ENCODE peak calls at places on chromosome 2, in six cellular contexts. W is H1, E is H9, J is IMR-90, H is neuronal stem cell, R is mesenchymal stem cell. O is an unnamed sample.

GRCh38 chr2:54983345-54984235 is 66.7 kb downstream of the RTN4 start:
- DNase-seq in W (no peak), E (no peak), J (no peak), H (no peak), R (peak), O (peak)

GRCh38 chr2:215540646-215541045 is 104.8 kb upstream of the FN1 start:
- DNase-seq in W (no peak), E (no peak), J (peak), H (no peak), R (no peak), O (no peak)

GRCh38 chr2:65331361-65331760 is 101.0 kb downstream of the SPRED2 start:
- DNase-seq in W (no peak), E (no peak), J (peak), H (no peak), R (peak), O (peak)

GRCh38 chr2:230418341-230419016 is 2.5 kb downstream of the SP100 start:
- DNase-seq in W (no peak), E (no peak), J (peak), H (no peak), R (peak), O (no peak)

GRCh38 chr2:43132523-43133301 is 93.7 kb downstream of the ZFP36L2 start:
- DNase-seq in W (no peak), E (no peak), J (no peak), H (no peak), R (no peak), O (no peak)

GRCh38 chr2:177772529-177772928 is 300.0 kb downstream of the PDE11A start:
- DNase-seq in W (no peak), E (no peak), J (peak), H (no peak), R (peak), O (peak)

GRCh38 chr2:66920415-66920814 is 476.7 kb upstream of the ETAA1 start:
- DNase-seq in W (no peak), E (no peak), J (no peak), H (no peak), R (no peak), O (no peak)

GRCh38 chr2:152298754-152299153 is 36.2 kb upstream of the FMNL2 start:
- DNase-seq in W (no peak), E (no peak), J (peak), H (no peak), R (no peak), O (peak)

GRCh38 chr2:45182667-45183620 is 173.7 kb upstream of the SIX2 start:
- DNase-seq in W (no peak), E (no peak), J (no peak), H (no peak), R (no peak), O (no peak)

GRCh38 chr2:208570851-208571763 is 164.5 kb downstream of the PTH2R start:
- DNase-seq in W (no peak), E (no peak), J (no peak), H (no peak), R (no peak), O (no peak)

GRCh38 chr2:60745761-60746160 is 10.3 kb upstream of the PAPOLG start:
- DNase-seq in W (no peak), E (no peak), J (no peak), H (no peak), R (no peak), O (no peak)

GRCh38 chr2:237408280-237408679 is 5.7 kb downstream of the COL6A3 start:
- DNase-seq in W (no peak), E (no peak), J (peak), H (no peak), R (no peak), O (no peak)
- H3K9ac ChIP-seq in W (no peak), E (no peak), J (peak), H (no peak), R (peak), O (no peak)

DNA sequence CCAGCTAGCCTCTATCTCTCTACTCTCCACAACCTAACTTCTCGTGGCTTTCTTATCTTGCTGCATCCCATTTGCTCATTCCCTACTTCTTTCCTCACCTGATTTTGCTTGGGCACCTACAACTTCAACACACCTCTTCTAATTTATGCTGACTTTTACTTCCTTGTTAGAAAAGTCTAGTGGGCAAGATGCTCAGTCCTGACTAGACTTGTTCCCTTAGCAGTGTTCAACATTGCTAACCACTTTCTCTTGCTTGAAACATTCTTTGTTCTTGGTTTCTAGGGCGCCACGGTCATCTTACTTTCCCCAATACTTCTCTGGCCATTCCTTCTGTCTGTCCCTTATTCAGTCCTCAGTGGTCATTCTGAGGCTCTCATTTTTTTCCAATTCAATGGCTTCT is 454.7 kb upstream of the CWC22 start:
- DNase-seq in W (no peak), E (no peak), J (no peak), H (no peak), R (no peak), O (no peak)
- H3K14ac ChIP-seq in W (no peak), E (no peak), J (no peak), H (no peak), R (no peak), O (no peak)

DNA sequence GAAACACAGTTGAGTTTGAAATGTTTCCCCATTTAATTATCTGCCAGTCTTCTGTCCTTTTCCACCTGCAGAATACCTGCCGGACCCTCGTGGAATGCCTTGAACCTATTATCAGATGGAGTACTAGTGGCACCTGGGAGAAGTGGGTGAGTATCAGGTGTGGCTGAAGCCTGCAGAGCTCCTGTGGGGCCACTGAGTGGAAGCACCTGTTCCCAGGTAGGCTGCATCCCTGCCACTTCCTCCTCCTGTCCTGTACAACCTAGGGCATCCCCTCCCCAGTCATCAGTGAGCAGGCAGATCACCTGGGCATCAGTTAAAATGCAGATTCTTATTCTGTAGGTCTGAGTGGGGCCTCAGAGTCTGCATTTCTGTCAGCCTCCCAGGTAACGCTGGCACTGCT is 80.8 kb upstream of the BZW1 start:
- DNase-seq in W (no peak), E (no peak), J (no peak), H (no peak), R (no peak), O (no peak)
- H3K9ac ChIP-seq in W (no peak), E (no peak), J (no peak), H (no peak), R (no peak), O (no peak)

GRCh38 chr2:142601794-142602193 is 275.7 kb upstream of the KYNU start:
- DNase-seq in W (no peak), E (no peak), J (no peak), H (no peak), R (no peak), O (no peak)

GRCh38 chr2:142596334-142597088 is 281.0 kb upstream of the KYNU start:
- DNase-seq in W (no peak), E (no peak), J (peak), H (no peak), R (peak), O (no peak)

GRCh38 chr2:142599504-142599903 is 278.0 kb upstream of the KYNU start:
- DNase-seq in W (no peak), E (no peak), J (no peak), H (no peak), R (no peak), O (no peak)

GRCh38 chr2:142603761-142604160 is 273.7 kb upstream of the KYNU start:
- DNase-seq in W (no peak), E (no peak), J (no peak), H (no peak), R (peak), O (no peak)

GRCh38 chr2:142602418-142602989 is 275.0 kb upstream of the KYNU start:
- DNase-seq in W (no peak), E (no peak), J (no peak), H (no peak), R (no peak), O (no peak)
- H3K14ac ChIP-seq in W (no peak), E (no peak), J (no peak), H (no peak), R (no peak), O (no peak)

DNA sequence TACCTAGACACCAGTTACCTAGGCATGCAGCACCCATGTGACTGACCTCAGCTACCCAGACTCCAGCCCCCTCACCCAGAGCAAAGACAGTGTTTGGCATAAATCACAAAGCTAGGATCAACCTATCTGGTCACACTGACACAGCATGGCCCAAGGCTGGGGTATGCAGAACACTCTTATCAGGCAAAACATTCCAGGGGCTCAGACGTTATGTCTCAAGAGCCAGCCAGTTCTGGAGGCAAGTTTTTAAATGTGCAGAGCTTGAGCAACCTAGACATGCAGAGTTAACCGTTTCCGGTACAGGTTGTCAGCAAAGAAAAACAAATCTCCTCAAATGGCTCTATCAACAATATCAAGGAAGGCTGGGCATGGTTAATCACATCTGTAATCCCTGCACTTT is 92.8 kb downstream of the AP1S3 start:
- DNase-seq in W (no peak), E (no peak), J (peak), H (no peak), R (peak), O (no peak)
- H3K9ac ChIP-seq in W (no peak), E (no peak), J (no peak), H (no peak), R (no peak), O (no peak)

GRCh38 chr2:37816036-37816435 is 109.1 kb upstream of the RMDN2 start:
- DNase-seq in W (no peak), E (no peak), J (no peak), H (no peak), R (peak), O (no peak)

GRCh38 chr2:37812414-37812813 is 112.7 kb upstream of the RMDN2 start:
- DNase-seq in W (no peak), E (no peak), J (no peak), H (no peak), R (no peak), O (peak)

GRCh38 chr2:37809525-37809924 is 115.6 kb upstream of the RMDN2 start:
- DNase-seq in W (no peak), E (no peak), J (peak), H (no peak), R (peak), O (peak)

GRCh38 chr2:37812941-37813730 is 112.0 kb upstream of the RMDN2 start:
- DNase-seq in W (no peak), E (no peak), J (no peak), H (no peak), R (no peak), O (no peak)

GRCh38 chr2:37809931-37810570 is 115.0 kb upstream of the RMDN2 start:
- DNase-seq in W (no peak), E (no peak), J (peak), H (no peak), R (peak), O (no peak)
- H3K14ac ChIP-seq in W (no peak), E (no peak), J (peak), H (no peak), R (no peak), O (no peak)